ENCODE peak calls at places on chromosome 4, in nine cellular contexts. S is A549, O is heart right ventricle, Z is esophagus squamous epithelium, T is transverse colon, J is uterus, V is lower lobe of right lung, I is SJSA1, Q is MM.1S. E is an unnamed sample.
A peak's percentile ranks its signal among the peaks of the same experiment; 100 is the strongest.

GRCh38 chr4:15479089-15479912 is 9.6 kb downstream of the CC2D2A start:
- DNase-seq in S (peak; percentile 58), O (peak; percentile 43), Z (no peak), T (no peak), J (peak; percentile 59), V (peak; percentile 43), I (peak; percentile 74), Q (peak; percentile 23), E (no peak)

GRCh38 chr4:70855464-70855863 is 15.8 kb upstream of the GRSF1 start:
- DNase-seq in S (no peak), O (no peak), Z (no peak), T (no peak), J (no peak), V (no peak), I (no peak), Q (no peak), E (no peak)

GRCh38 chr4:98653006-98653405 is 5.4 kb downstream of the TSPAN5 start:
- DNase-seq in S (no peak), O (no peak), Z (no peak), T (no peak), J (no peak), V (no peak), I (no peak), Q (no peak), E (peak; percentile 85)

GRCh38 chr4:58561170-58561569 is 1451.0 kb upstream of the IGFBP7 start:
- DNase-seq in S (no peak), O (no peak), Z (no peak), T (no peak), J (no peak), V (no peak), I (no peak), Q (no peak), E (no peak)

GRCh38 chr4:184282895-184283654 is 65.4 kb upstream of the ENPP6 start:
- DNase-seq in S (no peak), O (no peak), Z (no peak), T (peak; percentile 22), J (no peak), V (no peak), I (no peak), Q (peak; percentile 88), E (no peak)

GRCh38 chr4:26346203-26346620 is 25.4 kb downstream of the RBPJ start:
- DNase-seq in S (no peak), O (peak; percentile 11), Z (no peak), T (no peak), J (no peak), V (no peak), I (peak; percentile 33), Q (no peak), E (no peak)

GRCh38 chr4:118557298-118557851 is 127.8 kb upstream of the METTL14 start:
- DNase-seq in S (no peak), O (no peak), Z (no peak), T (no peak), J (no peak), V (no peak), I (peak; percentile 57), Q (no peak), E (no peak)

GRCh38 chr4:113684534-113685091 is 76.9 kb downstream of the CAMK2D start:
- DNase-seq in S (peak; percentile 12), O (peak; percentile 85), Z (no peak), T (peak; percentile 63), J (peak; percentile 39), V (no peak), I (peak; percentile 55), Q (peak; percentile 46), E (no peak)

GRCh38 chr4:31107362-31107761 is 387.2 kb downstream of the PCDH7 start:
- DNase-seq in S (no peak), O (no peak), Z (no peak), T (no peak), J (no peak), V (no peak), I (no peak), Q (no peak), E (no peak)

GRCh38 chr4:68748181-68748981 is 67.4 kb upstream of the UGT2B10 start:
- DNase-seq in S (no peak), O (no peak), Z (no peak), T (no peak), J (no peak), V (no peak), I (peak; percentile 4), Q (no peak), E (no peak)

GRCh38 chr4:10007436-10007740 is 13.9 kb downstream of the SLC2A9 start:
- DNase-seq in S (no peak), O (no peak), Z (no peak), T (no peak), J (no peak), V (no peak), I (no peak), Q (no peak), E (no peak)

GRCh38 chr4:42654606-42655005 is 2.3 kb downstream of the ATP8A1 start:
- DNase-seq in S (no peak), O (no peak), Z (no peak), T (no peak), J (no peak), V (no peak), I (peak; percentile 4), Q (no peak), E (no peak)

GRCh38 chr4:20444599-20445337 is 193.1 kb downstream of the SLIT2 start:
- DNase-seq in S (no peak), O (no peak), Z (no peak), T (no peak), J (no peak), V (no peak), I (no peak), Q (no peak), E (no peak)

GRCh38 chr4:16617416-16617815 is 281.0 kb downstream of the LDB2 start:
- DNase-seq in S (no peak), O (no peak), Z (no peak), T (no peak), J (peak; percentile 51), V (no peak), I (no peak), Q (no peak), E (no peak)

GRCh38 chr4:6258741-6259140 is 10.9 kb upstream of the WFS1 start:
- DNase-seq in S (no peak), O (no peak), Z (no peak), T (no peak), J (no peak), V (no peak), I (no peak), Q (no peak), E (no peak)

GRCh38 chr4:43680416-43680815 is 768.2 kb downstream of the KCTD8 start:
- DNase-seq in S (no peak), O (no peak), Z (no peak), T (no peak), J (no peak), V (no peak), I (no peak), Q (no peak), E (no peak)

GRCh38 chr4:166165829-166166420 is 292.9 kb downstream of the TLL1 start:
- DNase-seq in S (peak; percentile 16), O (peak; percentile 9), Z (no peak), T (no peak), J (no peak), V (no peak), I (peak; percentile 33), Q (peak; percentile 77), E (no peak)

GRCh38 chr4:149291463-149291862 is 524.2 kb downstream of the IQCM start:
- DNase-seq in S (no peak), O (peak; percentile 44), Z (no peak), T (peak; percentile 8), J (no peak), V (no peak), I (no peak), Q (no peak), E (no peak)

DNA sequence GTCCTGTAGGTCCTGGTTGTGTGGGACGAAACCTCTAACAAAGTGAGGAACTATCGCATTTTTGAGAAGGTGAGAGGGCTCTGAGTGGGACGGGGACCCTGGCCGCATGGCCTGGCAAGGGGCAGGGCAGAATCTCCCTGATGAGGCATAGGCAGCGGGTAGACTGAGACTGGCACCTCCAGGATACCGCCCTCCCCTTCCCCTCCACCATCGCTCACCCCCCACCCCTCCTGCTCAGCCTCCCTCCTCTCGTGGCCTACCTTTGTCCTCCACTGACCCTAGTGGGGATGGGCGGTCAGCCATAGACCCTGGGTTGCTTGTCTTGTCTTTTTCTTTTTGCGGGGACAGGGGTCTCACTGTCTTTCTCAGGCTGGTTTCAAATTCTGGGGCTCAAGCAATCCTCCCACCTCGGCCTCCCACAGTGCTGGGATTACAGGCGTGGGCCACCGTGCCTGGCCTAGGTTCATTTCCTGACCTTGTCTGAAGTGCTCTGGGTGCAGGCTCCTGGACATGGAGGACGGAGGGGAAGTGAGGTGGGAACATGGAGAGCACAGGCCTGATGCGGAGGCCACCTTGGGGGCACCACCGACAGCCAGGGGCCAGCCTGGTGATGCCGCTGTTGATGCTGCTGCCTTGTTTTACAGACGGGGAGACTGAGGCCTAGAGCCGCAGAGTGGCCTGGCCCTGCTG is 10.5 kb upstream of the ADD1 start:
- DNase-seq in S (no peak), O (no peak), Z (no peak), T (peak; percentile 5), J (no peak), V (no peak), I (no peak), Q (no peak), E (no peak)
- H3K27ac ChIP-seq in S (no peak overlapping the region), O (no peak overlapping the region), Z (no peak overlapping the region), T (no peak overlapping the region), J (no peak overlapping the region), V (no peak overlapping the region), I (no peak overlapping the region), Q (no peak overlapping the region), E (no peak overlapping the region)

GRCh38 chr4:71907782-71908181 is 123.9 kb upstream of the GC start:
- DNase-seq in S (no peak), O (no peak), Z (no peak), T (peak; percentile 9), J (no peak), V (no peak), I (no peak), Q (no peak), E (no peak)

GRCh38 chr4:71913275-71913674 is 118.5 kb upstream of the NPFFR2 start:
- DNase-seq in S (no peak), O (no peak), Z (no peak), T (no peak), J (no peak), V (no peak), I (no peak), Q (no peak), E (no peak)
- H3K9me3 ChIP-seq in S (no peaks in the 10 kb centered on the region), O (peaks cover 3% of the 10 kb centered on the region), Z (no peaks in the 10 kb centered on the region), T (no peaks in the 10 kb centered on the region), J (no peaks in the 10 kb centered on the region), V (no peaks in the 10 kb centered on the region), I (no peaks in the 10 kb centered on the region), Q (no peaks in the 10 kb centered on the region), E (no peaks in the 10 kb centered on the region)

DNA sequence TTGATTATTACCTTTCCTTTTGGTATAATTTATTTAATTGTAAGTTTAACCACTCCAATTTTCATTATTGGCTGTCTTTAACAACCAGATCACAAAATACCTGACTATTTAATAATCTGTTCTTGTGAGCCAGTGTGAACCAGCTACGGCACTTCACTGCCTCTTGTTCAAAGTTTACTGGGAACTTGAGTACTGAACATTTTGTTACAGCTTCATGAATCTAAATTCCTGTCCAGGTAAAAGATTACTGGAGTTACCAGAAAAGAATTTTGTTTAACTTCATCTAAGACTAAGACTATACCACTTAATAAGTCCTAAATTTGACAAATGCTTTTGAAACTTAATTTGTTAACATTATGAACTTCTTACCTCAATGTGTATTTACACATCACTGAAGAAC is 178.3 kb downstream of the FBXO8 start:
- DNase-seq in S (no peak), O (no peak), Z (no peak), T (no peak), J (no peak), V (no peak), I (no peak), Q (no peak), E (no peak)
- H3K27ac ChIP-seq in S (no peak overlapping the region), O (no peak overlapping the region), Z (no peak overlapping the region), T (peak overlapping the region; percentile 39), J (no peak overlapping the region), V (no peak overlapping the region), I (no peak overlapping the region), Q (no peak overlapping the region), E (no peak overlapping the region)

GRCh38 chr4:78446607-78447006 is 105.0 kb upstream of the ANXA3 start:
- DNase-seq in S (no peak), O (no peak), Z (no peak), T (no peak), J (no peak), V (no peak), I (no peak), Q (no peak), E (no peak)
- H3K9me3 ChIP-seq in S (no peaks in the 10 kb centered on the region), O (no peaks in the 10 kb centered on the region), Z (no peaks in the 10 kb centered on the region), T (no peaks in the 10 kb centered on the region), J (no peaks in the 10 kb centered on the region), V (no peaks in the 10 kb centered on the region), I (no peaks in the 10 kb centered on the region), Q (no peaks in the 10 kb centered on the region), E (no peaks in the 10 kb centered on the region)